ENCODE peak calls at places on chromosomes 6 and 20, in ten cellular contexts. One of them, this sample, is unnamed.
A peak's percentile ranks its signal among the peaks of the same experiment; 100 is the strongest.

GRCh38 chr6:25229671-25230321 is 49.4 kb upstream of the CARMIL1 start:
- DNase-seq in pons: no peak
- DNase-seq in fibroblast of lung: peak; percentile 95
- DNase-seq in stimulated activated CD4-positive, alpha-beta T cell treated with anti-CD3 and anti-CD28 coated beads, Interleukin-1b, Interleukin-23, amount 100 ng/mL, for 24 hours: no peak
- DNase-seq in upper lobe of right lung: no peak
- DNase-seq in progenitor cell of endocrine pancreas: no peak
- DNase-seq in spleen: no peak
- DNase-seq in tibial artery: no peak
- DNase-seq in endodermal cell: no peak
- DNase-seq in T-helper 22 cell: no peak
- DNase-seq in this sample: no peak

GRCh38 chr6:166901626-166902025 is 54.7 kb downstream of the RNASET2 start:
- DNase-seq in pons: no peak
- DNase-seq in fibroblast of lung: no peak
- DNase-seq in stimulated activated CD4-positive, alpha-beta T cell treated with anti-CD3 and anti-CD28 coated beads, Interleukin-1b, Interleukin-23, amount 100 ng/mL, for 24 hours: no peak
- DNase-seq in spleen: no peak
- DNase-seq in endodermal cell: no peak
- DNase-seq in tibial artery: no peak
- DNase-seq in T-helper 22 cell: no peak
- DNase-seq in upper lobe of right lung: no peak
- DNase-seq in progenitor cell of endocrine pancreas: no peak
- DNase-seq in this sample: no peak

GRCh38 chr20:60921021-60921622 is 330.9 kb upstream of the CDH4 start:
- DNase-seq in upper lobe of right lung: peak; percentile 72
- DNase-seq in tibial artery: no peak
- DNase-seq in progenitor cell of endocrine pancreas: peak; percentile 64
- DNase-seq in spleen: no peak
- DNase-seq in endodermal cell: peak; percentile 89
- DNase-seq in pons: no peak
- DNase-seq in T-helper 22 cell: no peak
- DNase-seq in stimulated activated CD4-positive, alpha-beta T cell treated with anti-CD3 and anti-CD28 coated beads, Interleukin-1b, Interleukin-23, amount 100 ng/mL, for 24 hours: peak; percentile 1
- DNase-seq in fibroblast of lung: peak; percentile 35
- DNase-seq in this sample: no peak

GRCh38 chr6:24273471-24273870 is 84.4 kb downstream of the DCDC2 start:
- DNase-seq in stimulated activated CD4-positive, alpha-beta T cell treated with anti-CD3 and anti-CD28 coated beads, Interleukin-1b, Interleukin-23, amount 100 ng/mL, for 24 hours: no peak
- DNase-seq in tibial artery: no peak
- DNase-seq in endodermal cell: no peak
- DNase-seq in progenitor cell of endocrine pancreas: no peak
- DNase-seq in upper lobe of right lung: no peak
- DNase-seq in T-helper 22 cell: no peak
- DNase-seq in spleen: no peak
- DNase-seq in pons: no peak
- DNase-seq in fibroblast of lung: peak; percentile 24
- DNase-seq in this sample: no peak

GRCh38 chr6:27295301-27296079 is 16.6 kb downstream of the POM121L2 start:
- DNase-seq in pons: no peak
- DNase-seq in spleen: no peak
- DNase-seq in endodermal cell: peak; percentile 82
- DNase-seq in progenitor cell of endocrine pancreas: no peak
- DNase-seq in tibial artery: no peak
- DNase-seq in stimulated activated CD4-positive, alpha-beta T cell treated with anti-CD3 and anti-CD28 coated beads, Interleukin-1b, Interleukin-23, amount 100 ng/mL, for 24 hours: no peak
- DNase-seq in fibroblast of lung: peak; percentile 76
- DNase-seq in upper lobe of right lung: no peak
- DNase-seq in T-helper 22 cell: no peak
- DNase-seq in this sample: no peak

GRCh38 chr6:43931201-43931600 is 161.2 kb downstream of the VEGFA start:
- DNase-seq in T-helper 22 cell: no peak
- DNase-seq in endodermal cell: no peak
- DNase-seq in fibroblast of lung: no peak
- DNase-seq in tibial artery: no peak
- DNase-seq in pons: no peak
- DNase-seq in progenitor cell of endocrine pancreas: no peak
- DNase-seq in stimulated activated CD4-positive, alpha-beta T cell treated with anti-CD3 and anti-CD28 coated beads, Interleukin-1b, Interleukin-23, amount 100 ng/mL, for 24 hours: no peak
- DNase-seq in spleen: peak; percentile 19
- DNase-seq in upper lobe of right lung: no peak
- DNase-seq in this sample: no peak

GRCh38 chr20:56816349-56816748 is 187.2 kb downstream of the TFAP2C start:
- DNase-seq in spleen: no peak
- DNase-seq in endodermal cell: no peak
- DNase-seq in fibroblast of lung: no peak
- DNase-seq in tibial artery: no peak
- DNase-seq in stimulated activated CD4-positive, alpha-beta T cell treated with anti-CD3 and anti-CD28 coated beads, Interleukin-1b, Interleukin-23, amount 100 ng/mL, for 24 hours: no peak
- DNase-seq in upper lobe of right lung: no peak
- DNase-seq in pons: no peak
- DNase-seq in T-helper 22 cell: no peak
- DNase-seq in progenitor cell of endocrine pancreas: no peak
- DNase-seq in this sample: no peak

GRCh38 chr6:80363501-80363900 is 257.0 kb downstream of the BCKDHB start:
- DNase-seq in endodermal cell: no peak
- DNase-seq in progenitor cell of endocrine pancreas: no peak
- DNase-seq in tibial artery: no peak
- DNase-seq in stimulated activated CD4-positive, alpha-beta T cell treated with anti-CD3 and anti-CD28 coated beads, Interleukin-1b, Interleukin-23, amount 100 ng/mL, for 24 hours: no peak
- DNase-seq in T-helper 22 cell: no peak
- DNase-seq in pons: no peak
- DNase-seq in fibroblast of lung: no peak
- DNase-seq in upper lobe of right lung: no peak
- DNase-seq in spleen: no peak
- DNase-seq in this sample: no peak

GRCh38 chr6:126913658-126914057 is 204.8 kb upstream of the RSPO3 start:
- DNase-seq in progenitor cell of endocrine pancreas: no peak
- DNase-seq in upper lobe of right lung: no peak
- DNase-seq in spleen: no peak
- DNase-seq in pons: no peak
- DNase-seq in endodermal cell: no peak
- DNase-seq in T-helper 22 cell: no peak
- DNase-seq in tibial artery: no peak
- DNase-seq in fibroblast of lung: no peak
- DNase-seq in stimulated activated CD4-positive, alpha-beta T cell treated with anti-CD3 and anti-CD28 coated beads, Interleukin-1b, Interleukin-23, amount 100 ng/mL, for 24 hours: no peak
- DNase-seq in this sample: no peak

GRCh38 chr6:24876496-24877465 is 59.0 kb downstream of the RIPOR2 start:
- DNase-seq in stimulated activated CD4-positive, alpha-beta T cell treated with anti-CD3 and anti-CD28 coated beads, Interleukin-1b, Interleukin-23, amount 100 ng/mL, for 24 hours: no peak
- DNase-seq in upper lobe of right lung: no peak
- DNase-seq in fibroblast of lung: no peak
- DNase-seq in pons: no peak
- DNase-seq in progenitor cell of endocrine pancreas: no peak
- DNase-seq in endodermal cell: peak; percentile 93
- DNase-seq in spleen: no peak
- DNase-seq in T-helper 22 cell: no peak
- DNase-seq in tibial artery: no peak
- DNase-seq in this sample: no peak